ENCODE peak calls at places on chromosomes 11 and 22, in seven cellular contexts. U, L, E, Q, Z, P and G are unnamed samples.
A peak's percentile ranks its signal among the peaks of the same experiment; 100 is the strongest.

GRCh38 chr11:120344302-120345004 is 8.2 kb downstream of the ARHGEF12 start:
- DNase-seq in L (no peak), Z (peak; percentile 43), Q (peak; percentile 92), E (peak; percentile 73), U (no peak), P (no peak), G (no peak)

GRCh38 chr11:80586464-80586863 is 1145.6 kb upstream of the TENM4 start:
- DNase-seq in P (no peak), Z (no peak), Q (no peak), L (no peak), U (no peak), E (no peak), G (no peak)

GRCh38 chr11:46300270-46300669 is 22.8 kb downstream of the CREB3L1 start:
- DNase-seq in Q (no peak), Z (no peak), L (no peak), P (no peak), E (no peak), U (no peak), G (no peak)

GRCh38 chr11:131914299-131914902 is 544.0 kb downstream of the NTM start:
- DNase-seq in L (no peak), U (no peak), Q (peak; percentile 19), P (no peak), E (no peak), Z (peak; percentile 59), G (no peak)

GRCh38 chr11:47847892-47848635 is at the start of gene NUP160:
- DNase-seq in P (peak; percentile 73), E (no peak), Z (peak; percentile 51), U (peak; percentile 95), L (peak; percentile 84), Q (peak; percentile 59), G (no peak)

GRCh38 chr11:128135451-128135850 is 451.9 kb downstream of the ETS1 start:
- DNase-seq in P (no peak), L (no peak), E (no peak), Z (peak; percentile 38), Q (peak; percentile 49), U (no peak), G (no peak)

GRCh38 chr11:88489030-88489429 is 151.5 kb upstream of the CTSC start:
- DNase-seq in Q (peak; percentile 45), P (no peak), Z (peak; percentile 62), L (no peak), E (no peak), U (no peak), G (no peak)

GRCh38 chr11:19368726-19369364 is 128.1 kb upstream of the E2F8 start:
- DNase-seq in Z (peak; percentile 93), L (no peak), U (no peak), P (no peak), Q (peak; percentile 67), E (no peak), G (peak; percentile 56)

GRCh38 chr11:86874314-86875056 is 74.1 kb downstream of the PRSS23 start:
- DNase-seq in Q (peak; percentile 52), U (no peak), L (no peak), P (no peak), E (no peak), Z (no peak), G (no peak)

GRCh38 chr11:22920939-22921565 is 60.8 kb upstream of the CCDC179 start:
- DNase-seq in E (no peak), P (peak; percentile 55), L (no peak), Z (peak; percentile 69), Q (peak; percentile 24), U (no peak), G (peak; percentile 32)

GRCh38 chr11:27524155-27524554 is 17.6 kb upstream of the LIN7C start:
- DNase-seq in Q (peak; percentile 20), U (no peak), E (no peak), P (peak; percentile 61), Z (peak; percentile 70), L (no peak), G (peak; percentile 33)

GRCh38 chr11:830295-831131 is 2.2 kb upstream of the CD151 start:
- DNase-seq in U (peak; percentile 92), Q (peak; percentile 63), E (no peak), L (no peak), P (no peak), Z (no peak), G (no peak)

GRCh38 chr11:43579171-43579918 is 101.2 kb upstream of the HSD17B12 start:
- DNase-seq in P (peak; percentile 67), Z (peak; percentile 44), L (no peak), U (no peak), Q (peak; percentile 30), E (no peak), G (no peak)

GRCh38 chr11:74004694-74005615 is 3.9 kb downstream of the UCP3 start:
- DNase-seq in U (no peak), Z (no peak), E (no peak), P (no peak), Q (no peak), L (no peak), G (no peak)

GRCh38 chr22:45456811-45457210 is 43.3 kb downstream of the RIBC2 start:
- DNase-seq in E (no peak), P (no peak), Q (no peak), L (no peak), U (no peak), Z (no peak), G (no peak)

GRCh38 chr11:16811136-16812020 is 72.9 kb downstream of the C11orf58 start:
- DNase-seq in Z (no peak), P (no peak), E (no peak), L (no peak), Q (no peak), U (no peak), G (no peak)

GRCh38 chr22:26484360-26484706 is 656 bp downstream of the SRRD start:
- DNase-seq in Z (no peak), E (no peak), Q (peak; percentile 18), U (no peak), P (no peak), L (no peak), G (no peak)

GRCh38 chr11:3880724-3881123 is 25.3 kb downstream of the STIM1 start:
- DNase-seq in E (no peak), P (peak; percentile 25), Q (no peak), Z (peak; percentile 74), L (no peak), U (no peak), G (no peak)

GRCh38 chr11:59771605-59772004 is 16.4 kb downstream of the STX3 start:
- DNase-seq in Q (no peak), E (no peak), Z (no peak), P (no peak), L (no peak), U (no peak), G (no peak)

GRCh38 chr22:33496112-33496511 is 424.2 kb downstream of the LARGE1 start:
- DNase-seq in P (no peak), L (no peak), U (no peak), Z (no peak), Q (no peak), E (no peak), G (no peak)

GRCh38 chr22:43365715-43366440 is 22.7 kb upstream of the SCUBE1 start:
- DNase-seq in Q (no peak), Z (no peak), E (no peak), P (no peak), U (no peak), L (no peak), G (no peak)

GRCh38 chr11:17775035-17775348 is 40.4 kb downstream of the KCNC1 start:
- DNase-seq in Z (no peak), E (no peak), Q (no peak), U (no peak), L (no peak), P (no peak), G (no peak)

GRCh38 chr11:111200010-111200534 is 45.5 kb upstream of the POU2AF2 start:
- DNase-seq in Q (no peak), L (no peak), U (no peak), Z (no peak), E (no peak), P (no peak), G (no peak)

GRCh38 chr11:111193924-111194490 is 51.5 kb upstream of the POU2AF2 start:
- DNase-seq in L (no peak), Q (no peak), U (no peak), P (no peak), E (no peak), Z (peak; percentile 33), G (no peak)

GRCh38 chr11:111195192-111195591 is 50.3 kb upstream of the POU2AF2 start:
- DNase-seq in Z (no peak), Q (no peak), L (no peak), E (no peak), P (no peak), U (no peak), G (no peak)

GRCh38 chr11:111189466-111189865 is 56.1 kb upstream of the POU2AF2 start:
- DNase-seq in Z (no peak), E (no peak), L (no peak), U (no peak), P (no peak), Q (no peak), G (no peak)

GRCh38 chr11:111194789-111195188 is 50.7 kb upstream of the POU2AF2 start:
- DNase-seq in Z (no peak), P (no peak), E (no peak), Q (peak; percentile 22), L (no peak), U (no peak), G (no peak)
- H3K4me3 ChIP-seq in Z (no peak overlapping the region), P (no peak overlapping the region), E (no peak overlapping the region), Q (no peak overlapping the region), L (no peak overlapping the region), U (no peak overlapping the region), G (no peak overlapping the region)

GRCh38 chr11:10456519-10456918 is 1.5 kb downstream of the AMPD3 start:
- DNase-seq in Q (no peak), E (no peak), Z (no peak), U (no peak), L (no peak), P (no peak), G (no peak)
- H3K4me3 ChIP-seq in Q (peak overlapping the region; percentile 48), E (peak overlapping the region; percentile 72), Z (peak overlapping the region; percentile 4), U (peak overlapping the region; percentile 46), L (peak overlapping the region; percentile 4), P (peak overlapping the region; percentile 36), G (peak overlapping the region; percentile 42)

DNA sequence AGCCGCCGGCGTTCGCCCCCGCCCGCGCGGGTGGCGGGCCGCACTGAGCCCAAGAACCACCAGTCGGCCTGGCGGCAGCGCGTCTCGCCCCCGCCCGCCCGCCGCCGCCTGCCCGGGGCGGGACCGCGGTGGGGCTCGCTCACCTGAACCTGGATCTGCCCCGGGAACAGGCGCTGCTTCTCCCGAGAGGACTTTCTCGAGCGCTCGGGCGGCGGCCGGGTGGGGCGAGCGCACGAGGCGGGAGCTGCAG is 178 bp downstream of the MYH9 start:
- DNase-seq in P (no peak), L (no peak), Q (no peak), U (no peak), Z (no peak), E (no peak), G (no peak)
- H3K4me3 ChIP-seq in P (peak overlapping the region; percentile 100), L (peak overlapping the region; percentile 94), Q (peak overlapping the region; percentile 95), U (peak overlapping the region; percentile 96), Z (peak overlapping the region; percentile 92), E (peak overlapping the region; percentile 84), G (peak overlapping the region; percentile 89)

DNA sequence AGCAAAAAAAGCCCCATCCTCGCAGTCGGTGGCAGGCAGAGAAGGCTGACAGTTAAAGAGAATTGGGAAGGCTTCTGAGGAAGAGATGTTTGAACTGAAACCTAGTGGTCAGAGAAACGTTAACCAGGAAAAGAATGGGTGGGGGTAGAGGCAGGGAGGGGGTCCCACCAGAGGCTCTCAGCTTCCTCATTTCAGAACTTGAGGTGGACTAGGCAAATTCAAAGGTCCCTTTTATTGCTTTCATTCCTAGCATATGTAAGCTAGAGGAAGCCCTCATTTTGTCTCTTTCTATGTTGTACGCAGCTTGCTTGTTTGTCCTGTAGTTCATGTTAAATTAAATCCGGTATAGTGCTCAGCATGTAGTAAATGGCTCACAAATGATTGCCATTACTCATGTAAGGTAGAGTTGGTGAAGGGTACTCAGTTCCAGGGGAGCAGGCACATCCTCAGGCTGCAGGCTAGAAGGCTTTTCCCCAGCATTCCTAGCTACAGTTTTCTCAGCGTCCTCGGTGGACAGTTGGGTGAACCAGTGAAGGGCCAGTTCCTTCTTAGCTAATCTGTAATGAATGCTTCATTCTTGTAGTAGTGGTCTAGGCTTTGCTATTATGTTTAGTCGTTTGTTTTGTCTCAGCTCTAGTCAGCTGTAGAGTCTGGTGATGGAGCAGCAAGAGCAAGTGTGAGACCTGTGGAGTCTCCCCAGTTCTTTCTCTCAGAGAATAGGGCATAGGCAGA is 58.6 kb downstream of the UVRAG start:
- DNase-seq in Z (no peak), Q (no peak), E (peak; percentile 59), L (no peak), P (no peak), U (no peak), G (no peak)
- H3K4me3 ChIP-seq in Z (no peak overlapping the region), Q (no peak overlapping the region), E (no peak overlapping the region), L (no peak overlapping the region), P (no peak overlapping the region), U (no peak overlapping the region), G (no peak overlapping the region)